ENCODE peak calls at places on chromosome 20, in four cellular contexts. R is GM12878, F is WTC11, X is K562. Y is an unnamed sample.
A peak's percentile ranks its signal among the peaks of the same experiment; 100 is the strongest.

GRCh38 chr20:47276856-47277541 is 79.5 kb downstream of the ZMYND8 start:
- DNase-seq in X (no peak), F (no peak), R (no peak), Y (no peak)

GRCh38 chr20:63625771-63626423 is 1.0 kb downstream of the GMEB2 start:
- DNase-seq in R (no peak), X (peak; percentile 51), F (no peak), Y (peak; percentile 57)

GRCh38 chr20:37202267-37202943 is 23.1 kb upstream of the MROH8 start:
- DNase-seq in R (no peak), X (peak; percentile 59), F (peak; percentile 36), Y (peak; percentile 81)

GRCh38 chr20:59148713-59149493 is 14.7 kb upstream of the ZNF831 start:
- DNase-seq in F (no peak), R (no peak), X (no peak), Y (no peak)

GRCh38 chr20:46566125-46566524 is 15.7 kb upstream of the OCSTAMP start:
- DNase-seq in R (no peak), X (no peak), F (no peak), Y (no peak)

GRCh38 chr20:16007164-16007563 is 566.1 kb downstream of the KIF16B start:
- DNase-seq in F (no peak), X (no peak), R (peak; percentile 60), Y (no peak)

GRCh38 chr20:37363221-37364012 is 17.5 kb downstream of the SRC start:
- DNase-seq in X (no peak), F (peak; percentile 10), R (no peak), Y (no peak)

GRCh38 chr20:53623454-53624206 is 30.0 kb upstream of the ZNF217 start:
- DNase-seq in R (peak; percentile 60), F (peak; percentile 42), X (peak; percentile 65), Y (peak; percentile 77)

GRCh38 chr20:13610205-13610604 is 28.5 kb downstream of the TASP1 start:
- DNase-seq in F (peak; percentile 47), X (peak; percentile 8), R (no peak), Y (peak; percentile 41)

GRCh38 chr20:61932711-61933480 is 132.8 kb downstream of the TAF4 start:
- DNase-seq in X (no peak), F (peak; percentile 5), R (no peak), Y (no peak)

GRCh38 chr20:11144114-11144513 is 470.3 kb upstream of the JAG1 start:
- DNase-seq in F (no peak), X (no peak), R (no peak), Y (no peak)

GRCh38 chr20:25252226-25252625 is 4.3 kb downstream of the PYGB start:
- DNase-seq in X (no peak), R (no peak), F (no peak), Y (no peak)

GRCh38 chr20:63313349-63314014 is 20.5 kb downstream of the COL20A1 start:
- DNase-seq in F (no peak), R (no peak), X (no peak), Y (no peak)

GRCh38 chr20:9515211-9515580 is 806 bp downstream of the LAMP5 start:
- DNase-seq in X (no peak), F (no peak), R (no peak), Y (no peak)

GRCh38 chr20:64041781-64042771 is 6.1 kb downstream of the C20orf204 start:
- DNase-seq in F (no peak), X (peak; percentile 62), R (no peak), Y (no peak)

GRCh38 chr20:13384132-13384531 is 163.1 kb downstream of the ISM1 start:
- DNase-seq in F (no peak), X (no peak), R (no peak), Y (no peak)

GRCh38 chr20:4280731-4281130 is 265.4 kb upstream of the RNF24 start:
- DNase-seq in R (no peak), X (no peak), F (no peak), Y (no peak)

GRCh38 chr20:62832212-62832922 is 15.5 kb downstream of the COL9A3 start:
- DNase-seq in X (peak; percentile 65), R (peak; percentile 57), F (peak; percentile 71), Y (no peak)

GRCh38 chr20:40251284-40251932 is 437.6 kb downstream of the MAFB start:
- DNase-seq in R (no peak), F (peak; percentile 71), X (no peak), Y (peak; percentile 70)

GRCh38 chr20:41030536-41031242 is 2.1 kb downstream of the TOP1 start:
- DNase-seq in F (no peak), R (no peak), X (no peak), Y (peak; percentile 24)

GRCh38 chr20:25695532-25696383 is 895 bp downstream of the ZNF337 start:
- DNase-seq in R (no peak), X (no peak), F (no peak), Y (no peak)

GRCh38 chr20:63733579-63734081 is 2.8 kb upstream of the LIME1 start:
- DNase-seq in F (no peak), X (no peak), R (no peak), Y (no peak)

GRCh38 chr20:16692442-16692841 is 37.4 kb upstream of the SNRPB2 start:
- DNase-seq in R (no peak), F (no peak), X (no peak), Y (no peak)

GRCh38 chr20:420721-421574 is 12.8 kb downstream of the RBCK1 start:
- DNase-seq in R (no peak), X (peak; percentile 78), F (peak; percentile 74), Y (no peak)

GRCh38 chr20:44030394-44030793 is 115.7 kb downstream of the TOX2 start:
- DNase-seq in F (no peak), X (no peak), R (no peak), Y (no peak)

GRCh38 chr20:44031001-44031574 is 116.4 kb downstream of the TOX2 start:
- DNase-seq in F (no peak), R (no peak), X (no peak), Y (no peak)

GRCh38 chr20:44033344-44033743 is 118.7 kb downstream of the TOX2 start:
- DNase-seq in X (no peak), R (no peak), F (no peak), Y (no peak)

GRCh38 chr20:44032583-44033138 is 118.0 kb downstream of the TOX2 start:
- DNase-seq in R (no peak), X (no peak), F (no peak), Y (no peak)

DNA sequence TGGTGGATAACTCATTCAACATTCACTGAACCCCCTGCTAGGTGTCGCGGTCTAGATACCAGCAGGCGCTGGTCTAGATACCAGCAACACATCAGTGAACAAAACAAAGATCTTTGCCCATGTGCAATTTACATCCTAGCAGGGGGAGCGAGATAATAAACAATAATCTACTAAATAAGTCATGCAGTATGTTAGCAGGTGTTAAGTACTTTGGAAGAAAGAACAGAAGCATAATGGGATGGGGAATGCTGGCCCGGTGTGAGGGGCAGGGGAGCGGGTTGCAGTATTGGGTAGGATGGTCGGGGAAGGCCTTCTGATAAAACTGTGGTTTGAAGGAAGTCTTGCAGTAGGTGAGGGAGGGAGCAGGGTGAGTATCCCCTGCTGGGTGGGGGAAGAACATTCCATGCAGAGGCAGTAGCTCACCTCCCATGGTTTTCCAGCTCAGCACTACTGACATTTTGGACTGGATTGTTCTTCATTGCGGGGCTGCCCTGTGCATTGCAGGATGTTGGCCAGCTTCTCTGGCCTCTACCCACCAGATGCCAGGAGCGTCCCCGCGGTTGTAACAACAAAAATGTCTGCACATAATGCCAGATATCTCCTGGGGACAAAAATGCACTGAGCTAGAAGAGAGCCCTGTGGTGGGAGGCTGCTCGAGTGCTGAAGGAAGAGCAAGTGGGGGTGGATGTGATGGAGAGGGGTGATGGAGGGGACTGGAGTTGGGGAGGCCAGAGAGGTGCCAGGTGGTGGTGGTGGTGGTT is 117.3 kb downstream of the TOX2 start:
- DNase-seq in X (no peak), R (no peak), F (no peak), Y (no peak)
- TF ChIP-seq CREM in X (no peak), R (no peak), F (no peak), Y (no peak)

GRCh38 chr20:35007413-35007812 is 51.7 kb downstream of the MYH7B start:
- DNase-seq in X (no peak), F (peak; percentile 6), R (no peak), Y (no peak)

GRCh38 chr20:35007891-35008290 is 52.2 kb downstream of the MYH7B start:
- DNase-seq in X (no peak), F (no peak), R (no peak), Y (no peak)

GRCh38 chr20:35010405-35011192 is 54.9 kb downstream of the MYH7B start:
- DNase-seq in F (no peak), X (no peak), R (no peak), Y (no peak)

GRCh38 chr20:35009665-35010328 is 54.1 kb downstream of the MYH7B start:
- DNase-seq in X (no peak), R (no peak), F (no peak), Y (no peak)

GRCh38 chr20:35008411-35009342 is 53.0 kb downstream of the MYH7B start:
- DNase-seq in X (no peak), F (no peak), R (no peak), Y (no peak)
- TF ChIP-seq SP1 in X (no peak), F (no peak), R (no peak), Y (no peak)

GRCh38 chr20:58019850-58020625 is 208.4 kb downstream of the ANKRD60 start:
- DNase-seq in F (no peak), R (no peak), X (no peak), Y (no peak)
- TF ChIP-seq CREM in F (no peak), R (no peak), X (no peak), Y (no peak)

DNA sequence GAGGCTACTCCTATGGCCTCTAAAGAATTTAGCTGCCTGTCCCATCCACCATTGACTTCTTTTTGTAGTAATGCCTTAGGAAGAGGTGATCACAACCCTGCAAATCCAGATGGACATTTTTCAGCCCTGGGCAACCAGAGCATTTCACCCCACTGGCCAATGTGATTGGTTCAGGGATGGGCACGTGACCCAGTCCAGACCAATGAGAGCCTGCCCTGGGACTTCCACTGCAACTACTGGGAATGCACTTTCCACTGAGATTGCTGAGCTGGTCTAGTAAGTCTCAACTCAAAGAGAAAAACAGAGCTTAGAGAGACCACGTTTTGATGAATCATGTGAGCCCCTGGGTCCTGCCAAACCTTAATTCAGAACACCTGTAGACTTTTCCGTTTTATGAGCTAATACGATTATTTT is 8.9 kb upstream of the UBE2V1 start:
- DNase-seq in F (no peak), X (peak; percentile 75), R (no peak), Y (no peak)
- TF ChIP-seq SP1 in F (no peak), X (no peak), R (no peak), Y (no peak)

GRCh38 chr20:32484221-32485125 is 100.7 kb downstream of the NOL4L start:
- DNase-seq in F (peak; percentile 57), X (no peak), R (no peak), Y (no peak)
- TF ChIP-seq CREM in F (no peak), X (no peak), R (no peak), Y (no peak)

Y was measured in HepG2.